ENCODE peak calls at places on chromosomes 6 and 20, in six cellular contexts. E, Q, T, R, P and I are unnamed samples.

GRCh38 chr6:27890351-27891299 is 21.6 kb downstream of the OR2B2 start:
- DNase-seq in E (no peak), Q (peak; percentile 65), T (peak; percentile 76), R (peak; percentile 40), P (peak; percentile 85), I (peak; percentile 92)

GRCh38 chr6:44856495-44856878 is 469.0 kb downstream of the CDC5L start:
- DNase-seq in E (no peak), Q (no peak), T (no peak), R (no peak), P (no peak), I (no peak)

GRCh38 chr6:53737746-53738145 is 57.1 kb upstream of the LRRC1 start:
- DNase-seq in E (no peak), Q (no peak), T (no peak), R (no peak), P (no peak), I (no peak)

GRCh38 chr6:170545405-170545804 is 7.7 kb downstream of the PSMB1 start:
- DNase-seq in E (no peak), Q (no peak), T (no peak), R (no peak), P (no peak), I (no peak)

GRCh38 chr6:37456126-37456525 is 23.1 kb downstream of the CMTR1 start:
- DNase-seq in E (no peak), Q (no peak), T (no peak), R (no peak), P (peak; percentile 63), I (no peak)

GRCh38 chr6:54135665-54136370 is 24.6 kb downstream of the MLIP start:
- DNase-seq in E (no peak), Q (no peak), T (no peak), R (no peak), P (peak; percentile 33), I (no peak)

GRCh38 chr20:18276821-18277220 is 11.5 kb upstream of the ZNF133 start:
- DNase-seq in E (peak; percentile 55), Q (peak; percentile 33), T (peak; percentile 75), R (peak; percentile 36), P (peak; percentile 47), I (peak; percentile 63)

GRCh38 chr6:125507987-125508655 is 206.4 kb upstream of the HDDC2 start:
- DNase-seq in E (no peak), Q (no peak), T (peak; percentile 12), R (no peak), P (peak; percentile 5), I (peak; percentile 71)

GRCh38 chr20:38473353-38473795 is 731 bp downstream of the RALGAPB start:
- DNase-seq in E (no peak), Q (no peak), T (no peak), R (no peak), P (peak; percentile 9), I (peak; percentile 32)

GRCh38 chr6:18343741-18344140 is 43.4 kb upstream of the RNF144B start:
- DNase-seq in E (no peak), Q (no peak), T (no peak), R (no peak), P (no peak), I (no peak)

GRCh38 chr6:169289671-169290408 is 36.2 kb upstream of the THBS2 start:
- DNase-seq in E (no peak), Q (no peak), T (no peak), R (no peak), P (no peak), I (no peak)

GRCh38 chr6:16238057-16238657 is at the start of gene GMPR:
- DNase-seq in E (no peak), Q (peak; percentile 49), T (peak; percentile 78), R (peak; percentile 16), P (no peak), I (no peak)

GRCh38 chr20:12598894-12599293 is 409.9 kb upstream of the SPTLC3 start:
- DNase-seq in E (no peak), Q (no peak), T (no peak), R (no peak), P (no peak), I (no peak)

GRCh38 chr6:159110013-159110412 is 59.2 kb upstream of the FNDC1 start:
- DNase-seq in E (peak; percentile 35), Q (no peak), T (no peak), R (no peak), P (no peak), I (no peak)

GRCh38 chr6:89483111-89483720 is 50.3 kb downstream of the ANKRD6 start:
- DNase-seq in E (no peak), Q (no peak), T (no peak), R (no peak), P (no peak), I (no peak)

GRCh38 chr6:131982740-131983259 is 31.6 kb upstream of the CCN2 start:
- DNase-seq in E (no peak), Q (no peak), T (no peak), R (no peak), P (peak; percentile 75), I (no peak)

GRCh38 chr20:23508449-23508848 is 17.5 kb downstream of the CST8 start:
- DNase-seq in E (no peak), Q (no peak), T (no peak), R (no peak), P (no peak), I (no peak)

GRCh38 chr20:49603209-49603627 is 35.3 kb upstream of the PTGIS start:
- DNase-seq in E (no peak), Q (no peak), T (no peak), R (no peak), P (no peak), I (peak; percentile 85)

GRCh38 chr6:89050697-89051096 is 29.9 kb upstream of the PNRC1 start:
- DNase-seq in E (no peak), Q (no peak), T (no peak), R (no peak), P (no peak), I (no peak)

GRCh38 chr6:170485159-170485558 is 67.9 kb downstream of the PSMB1 start:
- DNase-seq in E (no peak), Q (no peak), T (no peak), R (no peak), P (no peak), I (no peak)

GRCh38 chr6:163793584-163793983 is 379.1 kb downstream of the QKI start:
- DNase-seq in E (no peak), Q (no peak), T (no peak), R (no peak), P (peak; percentile 45), I (no peak)

GRCh38 chr6:19669206-19669605 is 168.0 kb upstream of the ID4 start:
- DNase-seq in E (no peak), Q (no peak), T (no peak), R (no peak), P (no peak), I (no peak)

GRCh38 chr20:32343438-32343837 is 14.7 kb upstream of the ASXL1 start:
- DNase-seq in E (no peak), Q (no peak), T (no peak), R (no peak), P (no peak), I (no peak)

GRCh38 chr6:72619883-72620696 is 1.8 kb upstream of the KCNQ5 start:
- DNase-seq in E (no peak), Q (peak; percentile 46), T (peak; percentile 47), R (peak; percentile 77), P (no peak), I (no peak)

GRCh38 chr20:12966468-12967085 is 42.2 kb upstream of the SPTLC3 start:
- DNase-seq in E (no peak), Q (no peak), T (no peak), R (no peak), P (peak; percentile 10), I (peak; percentile 48)

GRCh38 chr6:3825331-3825831 is 23.8 kb upstream of the FAM50B start:
- DNase-seq in E (no peak), Q (no peak), T (no peak), R (no peak), P (no peak), I (peak; percentile 67)

GRCh38 chr6:35299674-35300073 is 2.1 kb downstream of the DEF6 start:
- DNase-seq in E (no peak), Q (no peak), T (peak; percentile 69), R (no peak), P (no peak), I (no peak)

GRCh38 chr20:60210779-60211617 is 252.8 kb downstream of the CDH26 start:
- DNase-seq in E (peak; percentile 30), Q (peak; percentile 34), T (peak; percentile 49), R (peak; percentile 14), P (peak; percentile 23), I (peak; percentile 52)

GRCh38 chr6:33958208-33958862 is 154.5 kb upstream of the MLN start:
- DNase-seq in E (no peak), Q (no peak), T (no peak), R (no peak), P (no peak), I (peak; percentile 39)

GRCh38 chr20:21074605-21075336 is 31.4 kb downstream of the LINC00237 start:
- DNase-seq in E (peak; percentile 10), Q (no peak), T (no peak), R (no peak), P (no peak), I (no peak)

GRCh38 chr20:13877789-13878188 is 93.0 kb downstream of the NDUFAF5 start:
- DNase-seq in E (no peak), Q (no peak), T (peak; percentile 6), R (no peak), P (peak; percentile 17), I (no peak)